ENCODE peak calls at places on chromosomes 16 and 17, in seven cellular contexts. D, T, M, Q, B, G and U are unnamed samples.

GRCh38 chr17:2084766-2085647 is 30.1 kb downstream of the HIC1 start:
- DNase-seq in Q (peak; percentile 86), B (peak; percentile 78), G (no peak), D (peak; percentile 31), M (no peak), T (peak; percentile 64), U (no peak)

GRCh38 chr17:35183332-35183731 is 10.9 kb downstream of the SLC35G3 start:
- DNase-seq in D (no peak), M (no peak), Q (no peak), G (no peak), T (no peak), B (no peak), U (peak; percentile 23)

GRCh38 chr17:37107406-37108083 is 158.8 kb downstream of the AATF start:
- DNase-seq in D (no peak), G (no peak), M (no peak), B (peak; percentile 57), T (peak; percentile 65), Q (peak; percentile 41), U (peak; percentile 76)

GRCh38 chr17:73478768-73479424 is 165.3 kb downstream of the SDK2 start:
- DNase-seq in D (no peak), G (peak; percentile 44), B (no peak), Q (no peak), T (no peak), M (no peak), U (no peak)

GRCh38 chr17:79844869-79845600 is 5.8 kb upstream of the CBX4 start:
- DNase-seq in Q (no peak), B (peak; percentile 58), M (peak; percentile 57), D (peak; percentile 51), T (no peak), G (peak; percentile 85), U (no peak)

GRCh38 chr17:53722407-53722806 is 100.3 kb upstream of the KIF2B start:
- DNase-seq in Q (peak; percentile 98), D (no peak), G (no peak), T (peak; percentile 100), B (peak; percentile 93), M (no peak), U (peak; percentile 98)

GRCh38 chr17:41973457-41973856 is 6.9 kb downstream of the CNP start:
- DNase-seq in Q (no peak), D (no peak), G (no peak), M (no peak), B (no peak), T (no peak), U (no peak)

GRCh38 chr17:72702136-72702735 is 390.3 kb downstream of the SLC39A11 start:
- DNase-seq in D (no peak), T (peak; percentile 77), M (no peak), B (peak; percentile 74), Q (peak; percentile 77), G (no peak), U (peak; percentile 58)

GRCh38 chr16:70577256-70577698 is 53.7 kb downstream of the SF3B3 start:
- DNase-seq in B (peak; percentile 83), T (peak; percentile 71), G (no peak), D (peak; percentile 71), M (no peak), Q (peak; percentile 70), U (peak; percentile 82)

GRCh38 chr17:81298325-81298990 is 3.4 kb upstream of the SLC38A10 start:
- DNase-seq in Q (no peak), G (no peak), D (no peak), T (no peak), M (no peak), B (no peak), U (no peak)

GRCh38 chr17:39400547-39401411 is 647 bp downstream of the FBXL20 start:
- DNase-seq in M (no peak), B (peak; percentile 66), Q (no peak), G (no peak), T (peak; percentile 2), D (peak; percentile 3), U (peak; percentile 29)

GRCh38 chr16:53821957-53822625 is 118.1 kb downstream of the FTO start:
- DNase-seq in Q (peak; percentile 80), B (peak; percentile 90), G (no peak), T (peak; percentile 88), D (peak; percentile 39), M (no peak), U (peak; percentile 61)

GRCh38 chr17:4304417-4305027 is 40.7 kb upstream of the ANKFY1 start:
- DNase-seq in Q (peak; percentile 31), G (peak; percentile 69), B (peak; percentile 64), T (no peak), M (peak; percentile 41), D (peak; percentile 11), U (peak; percentile 35)

GRCh38 chr17:50269477-50270429 is 4.5 kb upstream of the TMEM92 start:
- DNase-seq in D (peak; percentile 59), Q (peak; percentile 83), T (peak; percentile 51), G (peak; percentile 75), M (peak; percentile 72), B (peak; percentile 88), U (peak; percentile 41)

GRCh38 chr16:1335996-1336395 is 2.6 kb downstream of the BAIAP3 start:
- DNase-seq in G (peak; percentile 83), B (no peak), M (peak; percentile 33), Q (no peak), T (no peak), D (no peak), U (no peak)

GRCh38 chr17:76644995-76645394 is 1.4 kb upstream of the ST6GALNAC1 start:
- DNase-seq in Q (no peak), D (no peak), T (no peak), B (no peak), M (no peak), G (no peak), U (no peak)

GRCh38 chr16:79437764-79438728 is 162.5 kb downstream of the MAF start:
- DNase-seq in Q (no peak), D (no peak), T (peak; percentile 0), M (no peak), G (peak; percentile 71), B (no peak), U (no peak)

GRCh38 chr17:31533546-31534155 is 142.2 kb downstream of the RAB11FIP4 start:
- DNase-seq in B (peak; percentile 94), Q (peak; percentile 88), D (peak; percentile 54), G (peak; percentile 66), T (peak; percentile 78), M (peak; percentile 32), U (peak; percentile 69)

GRCh38 chr17:56937688-56938087 is 23.2 kb downstream of the COIL start:
- DNase-seq in B (peak; percentile 25), D (no peak), T (no peak), G (no peak), Q (no peak), M (no peak), U (peak; percentile 34)

GRCh38 chr16:54265558-54266213 is 20.9 kb downstream of the IRX3 start:
- DNase-seq in M (no peak), D (peak; percentile 24), G (no peak), T (peak; percentile 15), Q (no peak), B (peak; percentile 35), U (no peak)

GRCh38 chr17:48385303-48385702 is 44.7 kb downstream of the SKAP1 start:
- DNase-seq in Q (no peak), M (no peak), G (no peak), T (no peak), D (no peak), B (no peak), U (no peak)

GRCh38 chr16:8949536-8950418 is 13.9 kb downstream of the USP7 start:
- DNase-seq in M (no peak), G (no peak), T (peak; percentile 26), B (no peak), Q (no peak), D (no peak), U (no peak)

GRCh38 chr16:8953064-8953463 is 10.6 kb downstream of the USP7 start:
- DNase-seq in Q (no peak), T (no peak), G (no peak), M (peak; percentile 50), B (no peak), D (no peak), U (no peak)

GRCh38 chr16:8951447-8952280 is 12.0 kb downstream of the USP7 start:
- DNase-seq in M (peak; percentile 46), T (no peak), G (no peak), Q (no peak), B (no peak), D (no peak), U (no peak)

GRCh38 chr16:8950580-8951077 is 13.1 kb downstream of the USP7 start:
- DNase-seq in T (peak; percentile 73), G (no peak), M (no peak), Q (peak; percentile 73), B (peak; percentile 55), D (no peak), U (no peak)

GRCh38 chr16:8952281-8952751 is 11.4 kb downstream of the USP7 start:
- DNase-seq in Q (no peak), M (no peak), D (no peak), T (no peak), G (no peak), B (no peak), U (no peak)
- H3K4me1 ChIP-seq in Q (peaks cover 23% of the 10 kb centered on the region), M (peaks cover 87% of the 10 kb centered on the region), D (peaks cover 5% of the 10 kb centered on the region), T (peaks cover 23% of the 10 kb centered on the region), G (peaks cover 34% of the 10 kb centered on the region), B (peaks cover 40% of the 10 kb centered on the region), U (peaks cover 5% of the 10 kb centered on the region)

GRCh38 chr17:29117440-29117753 is 62.8 kb downstream of the MYO18A start:
- DNase-seq in D (no peak), T (no peak), B (no peak), Q (no peak), M (no peak), G (no peak), U (no peak)

GRCh38 chr17:29116652-29117439 is 63.4 kb downstream of the MYO18A start:
- DNase-seq in M (peak; percentile 68), G (peak; percentile 88), T (no peak), D (peak; percentile 62), B (peak; percentile 71), Q (peak; percentile 47), U (peak; percentile 27)

GRCh38 chr17:29115906-29116651 is 64.1 kb downstream of the MYO18A start:
- DNase-seq in Q (peak; percentile 55), B (peak; percentile 78), G (peak; percentile 75), M (peak; percentile 64), T (no peak), D (peak; percentile 41), U (peak; percentile 44)

GRCh38 chr17:29114141-29114540 is 66.1 kb downstream of the MYO18A start:
- DNase-seq in B (no peak), T (no peak), Q (no peak), M (no peak), D (no peak), G (no peak), U (no peak)

DNA sequence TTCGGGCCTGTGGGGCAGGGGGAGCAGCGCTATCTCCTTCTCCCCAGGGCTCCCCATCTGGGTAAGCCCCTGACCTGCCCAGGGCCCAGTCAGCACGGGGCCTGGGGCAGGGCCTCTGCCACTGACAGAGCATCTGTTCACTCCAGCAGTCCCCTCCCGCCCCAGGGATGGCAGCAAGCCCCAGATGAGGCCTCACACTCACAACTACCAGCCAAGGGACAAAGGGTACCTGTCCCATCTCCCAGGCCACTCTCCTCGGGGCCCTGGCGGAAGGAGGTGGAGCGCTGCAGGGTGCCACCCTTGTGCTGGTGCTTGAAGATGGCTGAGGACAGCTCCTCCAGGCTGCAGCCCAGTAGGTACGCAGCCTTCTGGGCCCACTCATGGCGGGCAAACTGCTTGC is 64.8 kb downstream of the MYO18A start:
- DNase-seq in M (no peak), Q (no peak), G (no peak), T (no peak), B (no peak), D (no peak), U (no peak)
- H4K20me1 ChIP-seq in M (peaks cover 22% of the 10 kb centered on the region), Q (peaks cover 23% of the 10 kb centered on the region), G (peaks cover 8% of the 10 kb centered on the region), T (peaks cover 30% of the 10 kb centered on the region), B (no peaks in the 10 kb centered on the region), D (peaks cover 8% of the 10 kb centered on the region), U (no peaks in the 10 kb centered on the region)

GRCh38 chr16:4641876-4642275 is 17.2 kb downstream of the MGRN1 start:
- DNase-seq in D (no peak), T (no peak), B (no peak), G (no peak), M (no peak), Q (no peak), U (no peak)
- H3K4me3 ChIP-seq in D (no peak overlapping the region), T (no peak overlapping the region), B (no peak overlapping the region), G (no peak overlapping the region), M (no peak overlapping the region), Q (no peak overlapping the region), U (no peak overlapping the region)

GRCh38 chr16:4319454-4319853 is 3.6 kb downstream of the GLIS2 start:
- DNase-seq in G (no peak), B (peak; percentile 56), D (no peak), Q (no peak), T (no peak), M (peak; percentile 58), U (peak; percentile 40)
- H3K4me1 ChIP-seq in G (peaks cover 37% of the 10 kb centered on the region), B (peaks cover 17% of the 10 kb centered on the region), D (peaks cover 20% of the 10 kb centered on the region), Q (peaks cover 32% of the 10 kb centered on the region), T (peaks cover 58% of the 10 kb centered on the region), M (peaks cover 16% of the 10 kb centered on the region), U (peaks cover 67% of the 10 kb centered on the region)